ENCODE peak calls at places on chromosomes 6 and 20, in nine cellular contexts. P, Z, B, T, I, F, W, H and R are unnamed samples. For H3K9me3, the result is how much of the 10 kb centered on the place peaks cover.

GRCh38 chr20:44494266-44494665 is 18.6 kb downstream of the TTPAL start:
- DNase-seq in P (no peak), Z (no peak), B (no peak), T (no peak), I (no peak), F (peak), W (no peak), H (no peak), R (peak)

GRCh38 chr6:95227301-95227700 is 350.0 kb upstream of the MANEA start:
- DNase-seq in P (no peak), Z (no peak), B (peak), T (no peak), I (no peak), F (no peak), W (no peak), H (no peak), R (no peak)

GRCh38 chr6:150567360-150567759 is 32.3 kb upstream of the PLEKHG1 start:
- DNase-seq in P (peak), Z (no peak), B (no peak), T (no peak), I (no peak), F (no peak), W (no peak), H (no peak), R (no peak)

GRCh38 chr6:98633886-98634285 is 200.5 kb upstream of the POU3F2 start:
- DNase-seq in P (no peak), Z (no peak), B (no peak), T (no peak), I (no peak), F (no peak), W (no peak), H (no peak), R (no peak)

GRCh38 chr20:38645318-38645717 is 43.7 kb downstream of the ARHGAP40 start:
- DNase-seq in P (no peak), Z (no peak), B (no peak), T (no peak), I (no peak), F (no peak), W (no peak), H (no peak), R (no peak)

GRCh38 chr6:11653028-11653583 is 115.6 kb downstream of the TMEM170B start:
- DNase-seq in P (peak), Z (no peak), B (no peak), T (no peak), I (peak), F (peak), W (peak), H (no peak), R (no peak)

GRCh38 chr6:67285770-67286495 is 1349.1 kb upstream of the ADGRB3 start:
- DNase-seq in P (no peak), Z (no peak), B (no peak), T (no peak), I (no peak), F (no peak), W (no peak), H (no peak), R (no peak)

GRCh38 chr6:112296122-112296521 is 41.8 kb upstream of the LAMA4 start:
- DNase-seq in P (peak), Z (no peak), B (no peak), T (no peak), I (peak), F (peak), W (no peak), H (no peak), R (no peak)

GRCh38 chr6:79864001-79864400 is 83.4 kb downstream of the ELOVL4 start:
- DNase-seq in P (no peak), Z (no peak), B (no peak), T (no peak), I (no peak), F (no peak), W (no peak), H (no peak), R (no peak)

DNA sequence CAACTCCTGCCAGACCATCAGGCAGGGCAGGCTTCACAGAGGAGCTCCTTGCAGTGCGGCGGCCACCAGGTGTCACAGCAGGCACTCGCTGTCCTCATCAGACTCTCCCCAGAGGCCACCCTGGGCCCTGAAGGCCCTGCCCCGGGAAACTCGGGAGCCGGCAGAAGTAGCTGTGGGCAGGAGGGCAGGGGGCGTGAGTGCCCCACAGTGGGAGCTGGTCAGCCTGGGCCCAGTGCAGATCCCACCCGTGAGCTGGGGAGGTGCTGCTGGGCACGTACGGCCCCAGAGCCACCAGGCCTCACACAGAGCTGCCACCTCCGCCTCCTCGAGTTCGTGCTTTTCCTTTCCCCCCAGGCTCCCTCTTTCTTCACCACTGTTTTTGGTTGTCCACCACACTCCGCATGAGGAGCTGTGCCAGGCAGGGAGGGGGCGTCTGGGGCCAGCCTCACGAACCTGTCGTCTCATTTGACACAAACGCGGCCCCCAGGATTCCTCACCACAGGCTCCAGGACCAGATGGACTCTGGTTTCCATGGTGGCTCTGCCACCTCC is 33.8 kb downstream of the FRMD1 start:
- DNase-seq in P (no peak), Z (no peak), B (no peak), T (no peak), I (no peak), F (no peak), W (no peak), H (peak), R (peak)
- H3K27ac ChIP-seq in P (no peak), Z (no peak), B (no peak), T (peak), I (no peak), F (no peak), W (no peak), H (no peak), R (no peak)

GRCh38 chr6:82679232-82679631 is 315.6 kb downstream of the TPBG start:
- DNase-seq in P (no peak), Z (no peak), B (no peak), T (no peak), I (no peak), F (no peak), W (no peak), H (no peak), R (no peak)

GRCh38 chr6:82681119-82681714 is 317.6 kb downstream of the TPBG start:
- DNase-seq in P (no peak), Z (no peak), B (no peak), T (no peak), I (no peak), F (peak), W (no peak), H (no peak), R (no peak)

DNA sequence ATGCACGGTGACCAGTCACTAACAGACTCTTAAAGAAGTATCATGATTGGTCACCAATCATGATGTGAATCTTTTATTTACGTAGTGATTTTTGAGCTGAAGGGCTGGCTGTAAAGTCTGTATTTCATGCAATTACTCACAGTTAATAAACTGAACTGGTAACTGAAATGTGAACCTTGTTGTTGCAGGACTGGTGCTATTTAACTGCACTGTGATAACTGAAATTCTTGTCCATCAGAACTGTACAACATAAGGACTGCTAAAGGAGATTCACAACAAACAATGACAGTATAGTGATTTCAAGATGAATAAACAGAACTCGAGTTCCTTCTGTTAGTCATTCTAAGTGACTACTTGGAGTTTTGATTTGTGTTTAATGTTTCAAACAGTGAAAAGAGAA is 316.6 kb downstream of the TPBG start:
- DNase-seq in P (no peak), Z (no peak), B (no peak), T (no peak), I (no peak), F (peak), W (no peak), H (no peak), R (no peak)
- H3K9me3 ChIP-seq in P (under half), Z (under half), B (under half), T (under half), I (under half), F (under half), W (under half), H (under half), R (under half)

GRCh38 chr6:163712569-163712966 is 298.1 kb downstream of the QKI start:
- DNase-seq in P (no peak), Z (no peak), B (no peak), T (no peak), I (no peak), F (peak), W (no peak), H (no peak), R (no peak)

GRCh38 chr6:163712981-163713380 is 298.5 kb downstream of the QKI start:
- DNase-seq in P (no peak), Z (no peak), B (no peak), T (no peak), I (no peak), F (no peak), W (no peak), H (no peak), R (no peak)

GRCh38 chr6:163710552-163710951 is 296.0 kb downstream of the QKI start:
- DNase-seq in P (no peak), Z (no peak), B (no peak), T (no peak), I (no peak), F (no peak), W (no peak), H (no peak), R (no peak)

GRCh38 chr6:163711071-163711470 is 296.6 kb downstream of the QKI start:
- DNase-seq in P (no peak), Z (no peak), B (no peak), T (no peak), I (no peak), F (no peak), W (no peak), H (no peak), R (no peak)

GRCh38 chr6:163711615-163712568 is 297.4 kb downstream of the QKI start:
- DNase-seq in P (no peak), Z (no peak), B (no peak), T (no peak), I (no peak), F (peak), W (no peak), H (peak), R (no peak)
- H3K27ac ChIP-seq in P (no peak), Z (no peak), B (no peak), T (peak), I (no peak), F (no peak), W (no peak), H (peak), R (no peak)

DNA sequence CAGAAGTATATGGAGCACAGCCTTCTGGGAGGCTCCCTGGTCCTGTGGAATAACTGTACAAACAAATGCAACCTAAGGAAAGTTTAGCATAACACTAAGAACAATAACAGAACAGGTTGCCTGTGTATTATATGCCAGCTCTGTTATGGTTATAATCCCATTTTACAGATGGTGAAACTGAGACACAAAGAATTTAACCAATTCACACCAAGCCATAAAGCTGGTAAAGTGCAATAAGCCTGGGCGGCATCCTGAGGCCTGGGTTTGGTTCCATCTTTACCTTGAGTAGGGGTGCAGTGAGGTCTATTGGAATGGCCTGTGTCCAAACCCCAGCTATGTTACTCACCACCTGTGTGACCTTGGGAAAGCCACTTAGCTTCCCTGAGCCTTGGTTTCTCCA is 14.7 kb upstream of the PACSIN1 start:
- DNase-seq in P (no peak), Z (no peak), B (no peak), T (no peak), I (no peak), F (no peak), W (no peak), H (no peak), R (no peak)
- H3K9me3 ChIP-seq in P (under half), Z (under half), B (under half), T (under half), I (under half), F (under half), W (under half), H (under half), R (under half)

GRCh38 chr20:46120136-46120535 is 2.0 kb downstream of the CD40 start:
- DNase-seq in P (no peak), Z (no peak), B (no peak), T (no peak), I (no peak), F (no peak), W (no peak), H (no peak), R (no peak)

GRCh38 chr20:46119028-46119546 is 973 bp downstream of the CD40 start:
- DNase-seq in P (no peak), Z (no peak), B (no peak), T (no peak), I (no peak), F (no peak), W (no peak), H (no peak), R (peak)

GRCh38 chr20:46117704-46118467 is at the start of gene CD40:
- DNase-seq in P (peak), Z (peak), B (peak), T (peak), I (peak), F (peak), W (peak), H (peak), R (peak)

GRCh38 chr20:46119547-46119946 is 1.4 kb downstream of the CD40 start:
- DNase-seq in P (no peak), Z (no peak), B (no peak), T (no peak), I (no peak), F (no peak), W (no peak), H (no peak), R (no peak)

DNA sequence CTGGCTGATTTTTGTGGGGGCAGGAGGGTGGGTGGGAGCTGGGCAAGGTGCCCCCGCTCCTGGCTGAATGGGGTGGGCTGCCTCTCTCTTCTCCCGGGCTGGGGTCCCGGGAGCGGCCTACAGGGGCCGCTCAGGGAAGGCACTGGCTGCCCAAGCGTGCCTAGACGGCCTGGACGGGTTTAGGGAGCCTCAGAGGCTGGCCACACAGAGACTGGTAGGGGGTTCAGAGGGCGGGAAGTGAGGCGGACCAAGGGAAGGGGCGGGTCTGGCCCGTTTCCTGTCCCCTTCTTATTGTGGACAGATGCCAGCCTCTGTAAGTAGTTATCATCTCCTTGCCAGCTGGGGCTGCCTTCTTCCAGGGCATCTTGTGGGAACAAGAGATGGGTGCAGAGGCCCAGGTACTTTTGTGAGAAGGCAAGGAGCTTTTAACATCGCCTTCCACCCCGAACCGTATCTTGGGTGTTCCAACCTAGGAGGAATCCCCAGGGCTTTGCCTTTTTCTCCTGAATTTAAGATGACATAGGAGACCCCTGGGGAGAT is 437 bp downstream of the CD40 start:
- DNase-seq in P (no peak), Z (no peak), B (no peak), T (no peak), I (peak), F (no peak), W (no peak), H (peak), R (peak)
- H3K27ac ChIP-seq in P (no peak), Z (peak), B (no peak), T (peak), I (no peak), F (no peak), W (no peak), H (peak), R (peak)

GRCh38 chr6:137655291-137655690 is 161.1 kb upstream of the OLIG3 start:
- DNase-seq in P (no peak), Z (no peak), B (no peak), T (no peak), I (no peak), F (no peak), W (no peak), H (no peak), R (no peak)

GRCh38 chr6:137652961-137653697 is 158.9 kb upstream of the OLIG3 start:
- DNase-seq in P (no peak), Z (no peak), B (no peak), T (no peak), I (no peak), F (no peak), W (no peak), H (no peak), R (no peak)

GRCh38 chr6:137653698-137654059 is 159.5 kb upstream of the OLIG3 start:
- DNase-seq in P (no peak), Z (no peak), B (no peak), T (no peak), I (no peak), F (no peak), W (no peak), H (no peak), R (no peak)

GRCh38 chr6:137656735-137657134 is 162.5 kb upstream of the OLIG3 start:
- DNase-seq in P (no peak), Z (no peak), B (no peak), T (no peak), I (no peak), F (no peak), W (no peak), H (no peak), R (no peak)

DNA sequence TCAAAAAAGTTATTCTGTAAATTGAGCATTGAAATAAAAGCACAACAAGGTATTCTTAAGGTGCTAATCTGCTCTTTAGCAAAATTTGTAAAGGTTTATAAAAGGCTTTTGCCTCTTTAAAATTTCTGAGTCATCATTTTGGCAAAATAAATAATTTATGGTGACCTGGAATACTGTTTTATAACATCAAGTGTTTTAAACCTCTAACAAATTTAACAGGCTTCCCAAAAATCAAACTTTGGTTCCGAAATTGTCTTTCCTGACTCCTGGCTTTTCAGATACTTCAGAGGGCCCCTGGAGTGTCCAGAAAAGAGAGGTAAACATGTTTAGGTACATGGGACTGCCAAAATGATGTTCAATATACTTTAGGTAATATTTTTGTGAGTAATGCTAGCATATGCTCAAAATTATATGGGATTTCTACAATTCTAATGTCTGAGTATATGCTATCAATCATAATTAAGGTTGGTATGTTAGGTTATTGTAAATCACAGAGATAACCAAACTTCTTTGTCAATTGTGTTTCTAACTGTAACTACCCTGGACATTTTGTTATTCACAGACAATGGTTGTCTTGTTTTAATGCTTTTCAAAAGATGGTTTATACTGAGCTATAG is 160.3 kb upstream of the OLIG3 start:
- DNase-seq in P (no peak), Z (no peak), B (no peak), T (no peak), I (no peak), F (no peak), W (no peak), H (no peak), R (no peak)
- H3K9me3 ChIP-seq in P (under half), Z (under half), B (under half), T (under half), I (under half), F (under half), W (under half), H (under half), R (under half)

GRCh38 chr6:138500045-138500665 is 861 bp upstream of the NHSL1 start:
- DNase-seq in P (no peak), Z (no peak), B (no peak), T (no peak), I (no peak), F (no peak), W (no peak), H (no peak), R (no peak)

GRCh38 chr6:138500867-138501446 is 1.7 kb upstream of the NHSL1 start:
- DNase-seq in P (no peak), Z (no peak), B (no peak), T (no peak), I (no peak), F (peak), W (no peak), H (no peak), R (no peak)

GRCh38 chr6:138502546-138502945 is 3.3 kb upstream of the NHSL1 start:
- DNase-seq in P (no peak), Z (no peak), B (no peak), T (no peak), I (no peak), F (no peak), W (no peak), H (no peak), R (no peak)

GRCh38 chr6:138498575-138499302 is 555 bp downstream of the NHSL1 start:
- DNase-seq in P (no peak), Z (no peak), B (no peak), T (no peak), I (no peak), F (no peak), W (no peak), H (no peak), R (no peak)

DNA sequence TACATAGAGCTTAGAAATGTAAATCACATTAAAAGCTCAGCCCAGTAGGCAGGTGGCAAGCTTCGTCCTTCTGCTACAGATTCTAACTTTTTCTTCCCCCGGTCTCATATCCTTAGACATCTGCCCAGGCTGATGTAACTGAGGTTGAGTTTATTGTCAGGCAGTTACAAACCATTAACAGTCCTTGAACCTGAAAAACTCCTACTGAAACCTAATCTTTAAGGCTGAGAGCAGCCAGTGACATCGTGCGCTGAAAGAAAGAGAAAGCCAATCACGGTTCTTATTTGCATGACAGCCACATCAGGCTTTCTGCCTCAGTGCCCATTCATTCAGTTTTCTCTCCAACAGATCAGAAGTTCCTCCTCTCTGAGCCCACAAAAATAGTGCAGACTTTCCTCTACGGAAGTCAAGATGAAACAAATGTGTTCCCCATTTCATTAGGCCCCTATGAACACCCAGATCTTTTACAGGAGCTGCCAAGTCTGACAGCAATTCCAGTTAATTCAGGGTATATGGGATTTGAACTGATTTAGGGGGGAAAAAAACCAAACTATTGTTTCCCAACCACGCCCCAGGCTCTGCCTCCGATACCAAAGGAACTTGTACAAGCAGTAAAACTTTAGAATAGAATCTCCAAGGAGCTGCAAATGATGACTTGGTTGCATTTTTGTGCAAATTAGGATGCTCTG is at the start of gene NHSL1:
- DNase-seq in P (peak), Z (no peak), B (peak), T (no peak), I (no peak), F (peak), W (no peak), H (no peak), R (no peak)
- H3K27ac ChIP-seq in P (peak), Z (no peak), B (peak), T (no peak), I (no peak), F (no peak), W (no peak), H (no peak), R (no peak)

GRCh38 chr20:3248167-3248992 is 9.4 kb upstream of the SLC4A11 start:
- DNase-seq in P (peak), Z (no peak), B (peak), T (no peak), I (peak), F (peak), W (no peak), H (no peak), R (no peak)
- H3K9me3 ChIP-seq in P (under half), Z (under half), B (under half), T (under half), I (under half), F (under half), W (under half), H (under half), R (under half)